ENCODE peak calls at places on chromosome 19, in four cellular contexts. J, U, Z and Y are unnamed samples.
A peak's percentile ranks its signal among the peaks of the same experiment; 100 is the strongest.

GRCh38 chr19:46776927-46777911 is 11.2 kb downstream of the SLC1A5 start:
- DNase-seq in J (no peak), U (no peak), Z (no peak), Y (no peak)

GRCh38 chr19:41945135-41945766 is 13.9 kb downstream of the RABAC1 start:
- DNase-seq in J (peak; percentile 84), U (peak; percentile 61), Z (no peak), Y (no peak)

GRCh38 chr19:56538254-56538760 is 441 bp upstream of the ZFP28 start:
- DNase-seq in J (peak; percentile 11), U (peak; percentile 96), Z (peak; percentile 83), Y (peak; percentile 94)

GRCh38 chr19:15015946-15016542 is 33.2 kb upstream of the CASP14 start:
- DNase-seq in J (no peak), U (no peak), Z (no peak), Y (no peak)

GRCh38 chr19:869245-870177 is 10.0 kb downstream of the CFD start:
- DNase-seq in J (no peak), U (peak; percentile 89), Z (no peak), Y (peak; percentile 72)

GRCh38 chr19:29294343-29294811 is 81.4 kb upstream of the UQCRFS1 start:
- DNase-seq in J (no peak), U (no peak), Z (no peak), Y (no peak)

GRCh38 chr19:56821209-56821608 is 19.3 kb downstream of the PEG3 start:
- DNase-seq in J (no peak), U (no peak), Z (no peak), Y (no peak)

GRCh38 chr19:3698386-3698950 is 1.8 kb downstream of the PIP5K1C start:
- DNase-seq in J (peak; percentile 39), U (no peak), Z (no peak), Y (no peak)

GRCh38 chr19:7216373-7216902 is 77.8 kb downstream of the INSR start:
- DNase-seq in J (no peak), U (no peak), Z (no peak), Y (no peak)

GRCh38 chr19:36136975-36137686 is 2.7 kb upstream of the CAPNS1 start:
- DNase-seq in J (no peak), U (peak; percentile 69), Z (no peak), Y (peak; percentile 66)

GRCh38 chr19:18119243-18120105 is 21.9 kb downstream of the MAST3 start:
- DNase-seq in J (no peak), U (no peak), Z (peak; percentile 65), Y (no peak)

GRCh38 chr19:42150940-42151339 is 18.7 kb upstream of the POU2F2 start:
- DNase-seq in J (no peak), U (no peak), Z (no peak), Y (no peak)

GRCh38 chr19:18879579-18880373 is 16.2 kb downstream of the CERS1 start:
- DNase-seq in J (no peak), U (no peak), Z (no peak), Y (no peak)

GRCh38 chr19:47228937-47229673 is 1.9 kb downstream of the BBC3 start:
- DNase-seq in J (no peak), U (no peak), Z (no peak), Y (no peak)

GRCh38 chr19:37981785-37982475 is 74.9 kb downstream of the SIPA1L3 start:
- DNase-seq in J (no peak), U (no peak), Z (no peak), Y (no peak)

GRCh38 chr19:29690842-29691241 is 24.2 kb downstream of the C19orf12 start:
- DNase-seq in J (no peak), U (peak; percentile 14), Z (no peak), Y (no peak)

GRCh38 chr19:35154535-35155406 is at the start of gene FXYD5:
- DNase-seq in J (peak; percentile 69), U (peak; percentile 87), Z (no peak), Y (peak; percentile 81)

GRCh38 chr19:4870025-4870700 is 2.7 kb upstream of the PLIN3 start:
- DNase-seq in J (no peak), U (peak; percentile 61), Z (no peak), Y (peak; percentile 64)

GRCh38 chr19:58154679-58155648 is 4.4 kb upstream of the ZNF329 start:
- DNase-seq in J (peak; percentile 59), U (peak; percentile 99), Z (peak; percentile 74), Y (peak; percentile 98)

GRCh38 chr19:45477713-45478453 is 10.1 kb downstream of the FOSB start:
- DNase-seq in J (no peak), U (no peak), Z (no peak), Y (no peak)

GRCh38 chr19:47402504-47402903 is 16.8 kb downstream of the MEIS3 start:
- DNase-seq in J (no peak), U (no peak), Z (no peak), Y (no peak)

GRCh38 chr19:2722541-2723344 is 1.6 kb upstream of the DIRAS1 start:
- DNase-seq in J (peak; percentile 27), U (peak; percentile 89), Z (no peak), Y (peak; percentile 84)

GRCh38 chr19:861756-862528 is 2.5 kb downstream of the CFD start:
- DNase-seq in J (peak; percentile 82), U (peak; percentile 78), Z (no peak), Y (no peak)

GRCh38 chr19:13095934-13096890 is 6.4 kb downstream of the LYL1 start:
- DNase-seq in J (no peak), U (peak; percentile 76), Z (no peak), Y (no peak)

GRCh38 chr19:19719798-19720197 is 13.1 kb downstream of the ZNF14 start:
- DNase-seq in J (no peak), U (no peak), Z (no peak), Y (no peak)